ENCODE peak calls at places on chromosome 7, in nine cellular contexts. Q is progenitor cell of endocrine pancreas; M is Caki2; R is activated T-cell treated with anti-CD3 and anti-CD28 coated beads for 24 hours; W is Ammon's horn; G is CD8-positive, alpha-beta T cell; D is choroid plexus epithelial cell; L is M059J; K is stimulated activated CD4-positive, alpha-beta T cell treated with anti-CD3 and anti-CD28 coated beads, Interleukin-1b, Interleukin-23, amount 100 ng/mL, for 1 hour. Z is an unnamed sample.

GRCh38 chr7:128459394-128459878 is 3.8 kb downstream of the HILPDA start:
- DNase-seq in Q (peak; percentile 24), M (peak; percentile 57), R (peak; percentile 41), W (peak; percentile 87), G (peak; percentile 51), D (peak; percentile 88), L (peak; percentile 63), K (peak; percentile 36), Z (peak; percentile 37)

GRCh38 chr7:73436031-73436929 is 2.7 kb downstream of the FZD9 start:
- DNase-seq in Q (no peak), M (peak; percentile 48), R (no peak), W (no peak), G (no peak), D (peak; percentile 26), L (peak; percentile 62), K (no peak), Z (no peak)

GRCh38 chr7:153948055-153948454 is 104.1 kb upstream of the DPP6 start:
- DNase-seq in Q (no peak), M (no peak), R (no peak), W (no peak), G (no peak), D (no peak), L (no peak), K (no peak), Z (no peak)

GRCh38 chr7:69438584-69438983 is 159.7 kb upstream of the AUTS2 start:
- DNase-seq in Q (no peak), M (no peak), R (no peak), W (no peak), G (no peak), D (no peak), L (no peak), K (no peak), Z (no peak)

GRCh38 chr7:506921-507622 is 12.6 kb downstream of the PDGFA start:
- DNase-seq in Q (no peak), M (no peak), R (no peak), W (no peak), G (no peak), D (no peak), L (no peak), K (no peak), Z (no peak)

GRCh38 chr7:44114586-44115310 is 8.6 kb downstream of the POLD2 start:
- DNase-seq in Q (no peak), M (no peak), R (no peak), W (peak; percentile 95), G (no peak), D (no peak), L (no peak), K (no peak), Z (peak; percentile 73)

GRCh38 chr7:66356277-66356721 is 151.2 kb downstream of the TPST1 start:
- DNase-seq in Q (no peak), M (no peak), R (no peak), W (no peak), G (no peak), D (no peak), L (peak; percentile 21), K (no peak), Z (no peak)

GRCh38 chr7:23418046-23418445 is 52.2 kb downstream of the IGF2BP3 start:
- DNase-seq in Q (no peak), M (peak; percentile 30), R (no peak), W (no peak), G (no peak), D (peak; percentile 84), L (peak; percentile 70), K (no peak), Z (no peak)

GRCh38 chr7:2645274-2645868 is 13.6 kb downstream of the TTYH3 start:
- DNase-seq in Q (no peak), M (no peak), R (peak; percentile 15), W (no peak), G (peak; percentile 33), D (peak; percentile 19), L (peak; percentile 42), K (no peak), Z (no peak)

GRCh38 chr7:143892527-143893300 is 9.3 kb downstream of the TCAF1 start:
- DNase-seq in Q (no peak), M (no peak), R (no peak), W (no peak), G (no peak), D (peak; percentile 72), L (peak; percentile 35), K (no peak), Z (no peak)

GRCh38 chr7:138773176-138773575 is 24.6 kb upstream of the TMEM213 start:
- DNase-seq in Q (no peak), M (no peak), R (no peak), W (no peak), G (no peak), D (no peak), L (no peak), K (no peak), Z (no peak)

GRCh38 chr7:159145544-159145891 is 851 bp upstream of the VIPR2 start:
- DNase-seq in Q (no peak), M (no peak), R (no peak), W (no peak), G (no peak), D (no peak), L (no peak), K (no peak), Z (no peak)

GRCh38 chr7:2734761-2735571 is 47.0 kb downstream of the AMZ1 start:
- DNase-seq in Q (no peak), M (no peak), R (no peak), W (peak; percentile 65), G (no peak), D (no peak), L (no peak), K (no peak), Z (peak; percentile 77)

GRCh38 chr7:3673524-3673923 is 372.5 kb downstream of the SDK1 start:
- DNase-seq in Q (no peak), M (no peak), R (peak; percentile 23), W (peak; percentile 11), G (peak; percentile 27), D (peak; percentile 33), L (peak; percentile 18), K (peak; percentile 43), Z (peak; percentile 17)

GRCh38 chr7:35258125-35258890 is 4.4 kb upstream of the TBX20 start:
- DNase-seq in Q (no peak), M (no peak), R (no peak), W (no peak), G (no peak), D (no peak), L (no peak), K (no peak), Z (no peak)

GRCh38 chr7:156096806-156097538 is 284.7 kb upstream of the SHH start:
- DNase-seq in Q (no peak), M (no peak), R (no peak), W (no peak), G (no peak), D (no peak), L (peak; percentile 29), K (no peak), Z (no peak)

GRCh38 chr7:151694441-151694827 is 174.7 kb upstream of the RHEB start:
- DNase-seq in Q (no peak), M (no peak), R (no peak), W (no peak), G (no peak), D (no peak), L (no peak), K (no peak), Z (no peak)

GRCh38 chr7:148693651-148694050 is 5.1 kb upstream of the CUL1 start:
- DNase-seq in Q (no peak), M (no peak), R (no peak), W (no peak), G (no peak), D (no peak), L (no peak), K (no peak), Z (no peak)

GRCh38 chr7:92747041-92747835 is 89.1 kb downstream of the CDK6 start:
- DNase-seq in Q (no peak), M (peak; percentile 70), R (no peak), W (peak; percentile 34), G (no peak), D (no peak), L (peak; percentile 78), K (no peak), Z (no peak)

GRCh38 chr7:150586068-150586777 is 19.0 kb downstream of the GIMAP4 start:
- DNase-seq in Q (no peak), M (no peak), R (no peak), W (peak; percentile 62), G (no peak), D (no peak), L (no peak), K (no peak), Z (no peak)

GRCh38 chr7:44615149-44615611 is 8.8 kb downstream of the OGDH start:
- DNase-seq in Q (no peak), M (peak; percentile 40), R (no peak), W (no peak), G (no peak), D (peak; percentile 22), L (peak; percentile 42), K (no peak), Z (no peak)

GRCh38 chr7:68676789-68677535 is 921.3 kb upstream of the AUTS2 start:
- DNase-seq in Q (no peak), M (no peak), R (no peak), W (peak; percentile 91), G (no peak), D (no peak), L (no peak), K (no peak), Z (peak; percentile 43)

GRCh38 chr7:55539380-55539779 is 32.9 kb downstream of the VOPP1 start:
- DNase-seq in Q (no peak), M (no peak), R (no peak), W (no peak), G (no peak), D (no peak), L (no peak), K (no peak), Z (no peak)

GRCh38 chr7:20351901-20352300 is 21.2 kb downstream of the ITGB8 start:
- DNase-seq in Q (no peak), M (peak; percentile 76), R (no peak), W (no peak), G (no peak), D (no peak), L (peak; percentile 59), K (no peak), Z (no peak)

GRCh38 chr7:117085769-117086463 is 132.6 kb downstream of the ST7 start:
- DNase-seq in Q (no peak), M (no peak), R (no peak), W (no peak), G (no peak), D (peak; percentile 63), L (peak; percentile 81), K (no peak), Z (no peak)

GRCh38 chr7:92785923-92786322 is 50.5 kb downstream of the CDK6 start:
- DNase-seq in Q (no peak), M (no peak), R (no peak), W (no peak), G (no peak), D (peak; percentile 84), L (peak; percentile 50), K (no peak), Z (no peak)

GRCh38 chr7:120168066-120168465 is 104.9 kb upstream of the KCND2 start:
- DNase-seq in Q (no peak), M (no peak), R (no peak), W (no peak), G (no peak), D (peak; percentile 9), L (peak; percentile 1), K (no peak), Z (no peak)

GRCh38 chr7:124762611-124763143 is 2.9 kb downstream of the GPR37 start:
- DNase-seq in Q (no peak), M (no peak), R (no peak), W (peak; percentile 71), G (no peak), D (no peak), L (peak; percentile 31), K (no peak), Z (no peak)

GRCh38 chr7:43534110-43534509 is 48.8 kb upstream of the STK17A start:
- DNase-seq in Q (no peak), M (no peak), R (no peak), W (no peak), G (no peak), D (peak; percentile 53), L (peak; percentile 15), K (no peak), Z (no peak)

GRCh38 chr7:115230882-115231508 is 309.1 kb downstream of the MDFIC start:
- DNase-seq in Q (no peak), M (peak; percentile 89), R (no peak), W (no peak), G (no peak), D (peak; percentile 93), L (peak; percentile 90), K (no peak), Z (no peak)

GRCh38 chr7:154863766-154864530 is 139.0 kb downstream of the PAXIP1 start:
- DNase-seq in Q (no peak), M (no peak), R (no peak), W (no peak), G (no peak), D (no peak), L (no peak), K (no peak), Z (no peak)

Z was measured in C1 segment of cervical spinal cord.